ENCODE peak calls at places on chromosomes 3 and 15, in nine cellular contexts. R is NCI-H1694, Q is NCI-H187 treated with DMSO at 0.1 percent for 48 hours, U is glomerular endothelial cell, P is bronchial epithelial cell, G is heart left ventricle, F is NCI-H1105, H is NCI-H345, V is NAMALWA. T is an unnamed sample.
A peak's percentile ranks its signal among the peaks of the same experiment; 100 is the strongest.

GRCh38 chr3:36944012-36944640 is 728 bp downstream of the TRANK1 start:
- DNase-seq in H (peak; percentile 48), Q (no peak), V (peak; percentile 37), F (no peak), R (no peak), U (no peak), P (peak; percentile 16), G (peak; percentile 64), T (peak; percentile 14)

GRCh38 chr3:86702381-86702958 is 288.5 kb downstream of the VGLL3 start:
- DNase-seq in U (no peak), V (peak; percentile 12), G (no peak), R (no peak), Q (no peak), H (no peak), F (no peak), P (peak; percentile 13), T (peak; percentile 5)

GRCh38 chr15:39127925-39128617 is 452.8 kb upstream of the THBS1 start:
- DNase-seq in P (peak; percentile 90), V (no peak), U (peak; percentile 99), F (no peak), Q (no peak), H (peak; percentile 29), R (no peak), G (no peak), T (peak; percentile 50)

GRCh38 chr3:197547618-197548017 is 8.2 kb downstream of the BDH1 start:
- DNase-seq in H (no peak), F (no peak), G (no peak), P (no peak), Q (no peak), R (no peak), U (no peak), V (no peak), T (no peak)

GRCh38 chr15:50065264-50065663 is 53.8 kb downstream of the ATP8B4 start:
- DNase-seq in V (no peak), F (no peak), U (no peak), Q (no peak), H (no peak), R (no peak), G (no peak), P (no peak), T (peak; percentile 99)

GRCh38 chr15:83225449-83225848 is 17.8 kb upstream of the HDGFL3 start:
- DNase-seq in Q (no peak), P (no peak), U (no peak), R (no peak), G (no peak), H (no peak), F (no peak), V (no peak), T (no peak)

GRCh38 chr3:187293977-187294376 is 2.4 kb upstream of the MASP1 start:
- DNase-seq in U (no peak), R (no peak), Q (no peak), H (no peak), V (no peak), G (no peak), F (no peak), P (no peak), T (no peak)

GRCh38 chr3:78101363-78101762 is 1061.5 kb downstream of the ROBO2 start:
- DNase-seq in V (no peak), R (no peak), G (no peak), P (no peak), U (no peak), Q (no peak), H (no peak), F (no peak), T (no peak)

GRCh38 chr3:170528731-170529130 is 57.1 kb downstream of the SLC7A14 start:
- DNase-seq in Q (no peak), P (no peak), G (no peak), V (no peak), R (peak; percentile 73), H (no peak), U (no peak), F (peak; percentile 8), T (no peak)

GRCh38 chr3:150068440-150069157 is 97.9 kb upstream of the PFN2 start:
- DNase-seq in P (no peak), G (no peak), F (no peak), R (no peak), U (no peak), H (no peak), V (no peak), Q (no peak), T (no peak)

GRCh38 chr3:186320862-186321568 is 41.0 kb downstream of the DGKG start:
- DNase-seq in V (no peak), G (no peak), H (peak; percentile 60), Q (no peak), U (no peak), F (peak; percentile 56), R (peak; percentile 20), P (peak; percentile 96), T (no peak)

GRCh38 chr3:143138948-143139347 is 19.4 kb downstream of the CHST2 start:
- DNase-seq in Q (no peak), F (no peak), H (no peak), G (no peak), R (no peak), U (no peak), V (no peak), P (no peak), T (no peak)

GRCh38 chr3:195897081-195897852 is 11.1 kb downstream of the TNK2 start:
- DNase-seq in G (peak; percentile 46), P (peak; percentile 92), H (no peak), R (no peak), U (no peak), F (no peak), Q (no peak), V (no peak), T (no peak)

GRCh38 chr3:52528596-52529375 is 4.9 kb downstream of the NT5DC2 start:
- DNase-seq in G (peak; percentile 28), F (no peak), H (no peak), P (no peak), U (no peak), V (no peak), Q (no peak), R (no peak), T (no peak)

GRCh38 chr3:7787871-7788828 is 713.5 kb upstream of the LMCD1 start:
- DNase-seq in F (no peak), U (no peak), V (no peak), P (peak; percentile 90), R (no peak), Q (no peak), G (no peak), H (no peak), T (no peak)

GRCh38 chr3:170331143-170331542 is 26.4 kb upstream of the SKIL start:
- DNase-seq in P (peak; percentile 32), H (no peak), F (no peak), U (no peak), V (no peak), G (no peak), R (no peak), Q (no peak), T (no peak)

GRCh38 chr3:71304684-71305083 is 278.8 kb downstream of the FOXP1 start:
- DNase-seq in P (peak; percentile 23), Q (no peak), G (no peak), U (no peak), F (no peak), H (no peak), V (no peak), R (no peak), T (no peak)

GRCh38 chr3:98884675-98885371 is 16.7 kb downstream of the DCBLD2 start:
- DNase-seq in F (no peak), R (no peak), V (no peak), H (no peak), P (no peak), U (no peak), G (no peak), Q (no peak), T (no peak)

GRCh38 chr15:81225161-81225671 is 28.5 kb downstream of the IL16 start:
- DNase-seq in R (no peak), F (no peak), Q (no peak), P (no peak), H (no peak), G (peak; percentile 64), U (no peak), V (no peak), T (peak; percentile 79)

GRCh38 chr3:43773273-43774104 is 82.8 kb downstream of the ABHD5 start:
- DNase-seq in G (peak; percentile 57), P (no peak), F (no peak), R (no peak), H (no peak), Q (no peak), U (no peak), V (no peak), T (peak; percentile 17)

GRCh38 chr3:172107403-172107802 is 68.0 kb downstream of the FNDC3B start:
- DNase-seq in Q (no peak), F (no peak), G (no peak), H (no peak), P (no peak), U (no peak), V (peak; percentile 94), R (no peak), T (peak; percentile 85)

GRCh38 chr3:136068708-136069107 is 103.2 kb downstream of the PPP2R3A start:
- DNase-seq in R (no peak), P (no peak), H (no peak), F (no peak), Q (no peak), G (no peak), V (no peak), U (no peak), T (no peak)

GRCh38 chr15:79065361-79065743 is 25.2 kb downstream of the RASGRF1 start:
- DNase-seq in V (no peak), R (no peak), U (no peak), Q (no peak), G (no peak), H (no peak), F (no peak), P (no peak), T (no peak)

GRCh38 chr15:84748274-84749110 is at the start of gene ZNF592:
- DNase-seq in U (no peak), Q (no peak), F (peak; percentile 28), R (no peak), G (peak; percentile 90), P (peak; percentile 28), H (peak; percentile 77), V (peak; percentile 69), T (peak; percentile 32)

GRCh38 chr3:170752571-170753155 is 117.3 kb downstream of the RPL22L1 start:
- DNase-seq in Q (no peak), F (no peak), U (no peak), G (no peak), V (no peak), P (peak; percentile 41), H (no peak), R (no peak), T (no peak)

GRCh38 chr15:57118013-57118799 is 199.8 kb downstream of the TCF12 start:
- DNase-seq in Q (no peak), R (no peak), V (no peak), P (peak; percentile 29), G (peak; percentile 37), F (no peak), H (no peak), U (no peak), T (no peak)

GRCh38 chr3:111012388-111013248 is 59.0 kb upstream of the NECTIN3 start:
- DNase-seq in P (peak; percentile 37), Q (no peak), U (no peak), R (peak; percentile 18), V (peak; percentile 9), F (no peak), G (no peak), H (no peak), T (no peak)

GRCh38 chr15:69305933-69306568 is 7.3 kb downstream of the PAQR5 start:
- DNase-seq in Q (no peak), P (no peak), V (no peak), G (no peak), R (no peak), H (no peak), F (no peak), U (no peak), T (no peak)

GRCh38 chr15:91032919-91033803 is 10.8 kb upstream of the VPS33B start:
- DNase-seq in F (peak; percentile 57), V (peak; percentile 67), P (peak; percentile 62), H (peak; percentile 39), G (peak; percentile 48), U (no peak), Q (peak; percentile 6), R (no peak), T (no peak)

GRCh38 chr3:73405853-73406252 is 218.9 kb downstream of the PDZRN3 start:
- DNase-seq in V (no peak), H (no peak), G (no peak), F (no peak), U (no peak), Q (no peak), R (no peak), P (no peak), T (no peak)

GRCh38 chr15:99435761-99436346 is 129.9 kb upstream of the MEF2A start:
- DNase-seq in R (no peak), F (no peak), H (no peak), Q (no peak), U (no peak), P (no peak), G (no peak), V (no peak), T (no peak)

T was measured in MV-4-11.